ENCODE peak calls at places on chromosomes 5 and 9, in four cellular contexts. R, H, O and K are unnamed samples. For H3K4me1 and H3K27me3, the result is how much of the 10 kb centered on the place peaks cover.

GRCh38 chr5:111762895-111763294 is 5.9 kb upstream of the NREP start:
- DNase-seq in R (no peak), H (no peak), O (peak), K (no peak)

GRCh38 chr5:179240561-179240960 is 104.7 kb downstream of the ADAMTS2 start:
- DNase-seq in R (peak), H (no peak), O (no peak), K (no peak)

GRCh38 chr5:60178101-60178500 is 284.6 kb upstream of the PDE4D start:
- DNase-seq in R (no peak), H (no peak), O (peak), K (no peak)

GRCh38 chr5:76641514-76642120 is 18.4 kb upstream of the F2RL2 start:
- DNase-seq in R (peak), H (peak), O (peak), K (peak)

GRCh38 chr5:178309271-178310008 is 76.8 kb upstream of the PHYKPL start:
- DNase-seq in R (no peak), H (no peak), O (no peak), K (no peak)

GRCh38 chr9:20945269-20945668 is 86.2 kb downstream of the HACD4 start:
- DNase-seq in R (no peak), H (no peak), O (no peak), K (no peak)

GRCh38 chr5:83471405-83472212 is at the start of gene VCAN:
- DNase-seq in R (peak), H (peak), O (peak), K (no peak)

GRCh38 chr9:120935383-120935857 is 8.8 kb upstream of the TRAF1 start:
- DNase-seq in R (peak), H (peak), O (peak), K (no peak)

GRCh38 chr5:167671176-167671575 is 620.3 kb upstream of the WWC1 start:
- DNase-seq in R (no peak), H (no peak), O (no peak), K (no peak)

GRCh38 chr9:108316633-108317032 is 539.2 kb downstream of the ACTL7B start:
- DNase-seq in R (no peak), H (no peak), O (no peak), K (no peak)

GRCh38 chr9:129656795-129657390 is 8.6 kb upstream of the PRRX2 start:
- DNase-seq in R (no peak), H (no peak), O (no peak), K (no peak)

GRCh38 chr5:43019615-43020293 is 20.4 kb downstream of the ANXA2R start:
- DNase-seq in R (peak), H (peak), O (peak), K (peak)

GRCh38 chr5:111486055-111486454 is 26.3 kb downstream of the STARD4 start:
- DNase-seq in R (no peak), H (no peak), O (no peak), K (no peak)

GRCh38 chr5:109898547-109899544 is 209.1 kb downstream of the MAN2A1 start:
- DNase-seq in R (no peak), H (no peak), O (no peak), K (no peak)

GRCh38 chr9:131762356-131762932 is 22.6 kb upstream of the RAPGEF1 start:
- DNase-seq in R (peak), H (peak), O (peak), K (peak)

GRCh38 chr9:78958887-78959286 is 612.9 kb upstream of the TLE4 start:
- DNase-seq in R (no peak), H (no peak), O (no peak), K (no peak)

GRCh38 chr9:105309531-105309931 is 65.1 kb downstream of the SLC44A1 start:
- DNase-seq in R (no peak), H (no peak), O (no peak), K (no peak)

GRCh38 chr5:116559673-116560164 is 14.9 kb downstream of the SEMA6A start:
- DNase-seq in R (no peak), H (no peak), O (no peak), K (no peak)

GRCh38 chr5:32311404-32312193 is 1.1 kb downstream of the MTMR12 start:
- DNase-seq in R (no peak), H (no peak), O (no peak), K (no peak)

GRCh38 chr9:136100700-136101614 is 5.9 kb upstream of the NACC2 start:
- DNase-seq in R (no peak), H (no peak), O (no peak), K (no peak)

GRCh38 chr5:36090033-36090432 is 23.4 kb upstream of the UGT3A2 start:
- DNase-seq in R (no peak), H (no peak), O (peak), K (no peak)

GRCh38 chr5:98700730-98701129 is 72.7 kb upstream of the RGMB start:
- DNase-seq in R (no peak), H (no peak), O (peak), K (no peak)

GRCh38 chr5:151740336-151740942 is 18.0 kb downstream of the ATOX1 start:
- DNase-seq in R (peak), H (peak), O (peak), K (peak)

GRCh38 chr5:1445313-1445894 is at the start of gene SLC6A3:
- DNase-seq in R (no peak), H (no peak), O (peak), K (no peak)

GRCh38 chr9:116156621-116157314 is 3.2 kb downstream of the PAPPA start:
- DNase-seq in R (peak), H (peak), O (peak), K (no peak)
- H3K4me1 ChIP-seq in R (under half), H (under half), O (under half), K (under half)

GRCh38 chr9:110729628-110730027 is 61.0 kb downstream of the MUSK start:
- DNase-seq in R (no peak), H (no peak), O (no peak), K (no peak)
- H3K27me3 ChIP-seq in R (under half), H (under half), O (under half), K (under half)

GRCh38 chr9:115879451-115879850 is 274.1 kb upstream of the PAPPA start:
- DNase-seq in R (no peak), H (no peak), O (no peak), K (no peak)

GRCh38 chr9:115877852-115878450 is 275.6 kb upstream of the PAPPA start:
- DNase-seq in R (no peak), H (no peak), O (no peak), K (no peak)

GRCh38 chr9:115883467-115884329 is 269.9 kb upstream of the PAPPA start:
- DNase-seq in R (no peak), H (no peak), O (peak), K (no peak)

GRCh38 chr9:115882911-115883310 is 270.7 kb upstream of the PAPPA start:
- DNase-seq in R (no peak), H (no peak), O (peak), K (no peak)

DNA sequence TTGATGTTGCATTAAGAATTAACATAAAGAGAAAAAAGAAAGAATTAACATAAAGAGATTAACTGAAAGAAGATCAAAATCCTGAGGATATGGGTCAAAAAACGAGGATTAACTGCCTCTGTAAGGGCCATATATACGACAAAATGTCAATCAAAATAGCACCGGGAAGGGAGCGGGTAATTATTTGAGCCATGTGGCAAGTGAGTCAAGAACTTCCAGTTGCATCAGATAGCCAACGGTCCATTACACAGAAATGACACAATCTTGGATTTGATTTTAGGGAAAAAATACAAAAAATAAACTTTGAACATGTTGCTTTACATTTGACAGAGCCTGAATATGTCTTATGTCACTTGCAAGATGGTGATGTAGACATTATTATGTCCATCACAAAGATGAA is 273.4 kb upstream of the PAPPA start:
- DNase-seq in R (no peak), H (no peak), O (no peak), K (no peak)
- H3K4me1 ChIP-seq in R (under half), H (under half), O (under half), K (under half)

DNA sequence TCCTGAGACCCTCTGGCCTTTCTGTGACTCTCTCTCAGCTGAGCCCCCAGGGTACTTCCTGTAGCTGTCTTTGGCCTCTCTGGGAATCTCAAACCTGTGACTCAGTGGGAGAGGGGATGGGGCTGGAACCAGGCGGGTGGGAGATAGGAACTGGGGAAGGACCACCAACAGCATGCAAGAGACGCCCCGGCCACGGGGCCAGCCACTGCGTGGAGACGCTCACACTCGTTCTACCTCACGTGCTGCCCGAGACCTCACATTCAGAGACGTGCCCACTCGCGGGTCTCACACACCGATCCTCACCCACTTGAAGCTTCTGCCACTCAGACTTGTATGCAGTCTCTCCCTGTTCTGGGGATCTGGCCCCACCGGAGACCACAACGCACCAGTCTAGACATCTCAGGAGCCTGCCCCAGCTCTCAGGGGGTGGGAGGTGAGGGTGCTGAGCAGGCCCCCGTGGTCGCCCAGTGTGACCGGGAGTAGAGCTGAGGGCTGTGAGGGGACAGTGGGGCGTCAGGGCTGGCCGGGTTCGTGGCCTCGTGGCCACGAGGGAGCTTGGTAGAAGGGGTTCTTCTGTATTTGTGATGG is 13.8 kb downstream of the GPRIN1 start:
- DNase-seq in R (no peak), H (no peak), O (no peak), K (no peak)
- H3K27me3 ChIP-seq in R (under half), H (under half), O (under half), K (under half)